ENCODE peak calls at places on chromosomes 7 and 10, in four cellular contexts. One of them, this sample, is unnamed.

GRCh38 chr7:74454059-74454947 is 597 bp downstream of the GTF2IRD1 start:
- DNase-seq in A549: no peak
- DNase-seq in K562: peak
- DNase-seq in HepG2: no peak
- DNase-seq in this sample: no peak

GRCh38 chr7:16587785-16588184 is 57.8 kb downstream of the ANKMY2 start:
- DNase-seq in A549: no peak
- DNase-seq in K562: no peak
- DNase-seq in HepG2: no peak
- DNase-seq in this sample: no peak

GRCh38 chr7:129664029-129665012 is 52.8 kb downstream of the NRF1 start:
- DNase-seq in A549: peak
- DNase-seq in K562: peak
- DNase-seq in HepG2: peak
- DNase-seq in this sample: peak

GRCh38 chr7:41809487-41810257 is 106.8 kb upstream of the INHBA start:
- DNase-seq in A549: no peak
- DNase-seq in K562: no peak
- DNase-seq in HepG2: no peak
- DNase-seq in this sample: no peak

GRCh38 chr10:114767101-114767588 is 54.4 kb upstream of the FHIP2A start:
- DNase-seq in A549: no peak
- DNase-seq in K562: no peak
- DNase-seq in HepG2: no peak
- DNase-seq in this sample: no peak

GRCh38 chr10:106608101-106608500 is 556.4 kb downstream of the SORCS1 start:
- DNase-seq in A549: no peak
- DNase-seq in K562: no peak
- DNase-seq in HepG2: no peak
- DNase-seq in this sample: no peak

GRCh38 chr10:103333934-103334520 is 16.9 kb downstream of the PCGF6 start:
- DNase-seq in A549: peak
- DNase-seq in K562: no peak
- DNase-seq in HepG2: peak
- DNase-seq in this sample: no peak

GRCh38 chr10:33365871-33366411 is 31.5 kb upstream of the NRP1 start:
- DNase-seq in A549: peak
- DNase-seq in K562: no peak
- DNase-seq in HepG2: no peak
- DNase-seq in this sample: no peak

GRCh38 chr10:488081-488932 is 201.2 kb downstream of the DIP2C start:
- DNase-seq in A549: no peak
- DNase-seq in K562: no peak
- DNase-seq in HepG2: no peak
- DNase-seq in this sample: no peak

GRCh38 chr10:3126741-3127342 is 45.7 kb downstream of the PITRM1 start:
- DNase-seq in A549: no peak
- DNase-seq in K562: no peak
- DNase-seq in HepG2: no peak
- DNase-seq in this sample: no peak

GRCh38 chr7:44219371-44220045 is 18.7 kb downstream of the YKT6 start:
- DNase-seq in A549: no peak
- DNase-seq in K562: no peak
- DNase-seq in HepG2: no peak
- DNase-seq in this sample: no peak

GRCh38 chr7:124536156-124536762 is 229.3 kb downstream of the GPR37 start:
- DNase-seq in A549: no peak
- DNase-seq in K562: no peak
- DNase-seq in HepG2: no peak
- DNase-seq in this sample: no peak

GRCh38 chr7:111510584-111511378 is 51.5 kb downstream of the IMMP2L start:
- DNase-seq in A549: no peak
- DNase-seq in K562: no peak
- DNase-seq in HepG2: no peak
- DNase-seq in this sample: no peak

GRCh38 chr10:90857635-90858488 is at the start of gene HTR7:
- DNase-seq in A549: peak
- DNase-seq in K562: peak
- DNase-seq in HepG2: peak
- DNase-seq in this sample: no peak

GRCh38 chr7:93011351-93012294 is 106.2 kb downstream of the SAMD9 start:
- DNase-seq in A549: no peak
- DNase-seq in K562: no peak
- DNase-seq in HepG2: no peak
- DNase-seq in this sample: no peak

GRCh38 chr7:257647-257992 is 32.4 kb upstream of the FOXL3 start:
- DNase-seq in A549: no peak
- DNase-seq in K562: no peak
- DNase-seq in HepG2: no peak
- DNase-seq in this sample: no peak

GRCh38 chr7:3408814-3409595 is 108.0 kb downstream of the SDK1 start:
- DNase-seq in A549: no peak
- DNase-seq in K562: no peak
- DNase-seq in HepG2: no peak
- DNase-seq in this sample: no peak

GRCh38 chr10:110852255-110852896 is 19.4 kb upstream of the PDCD4 start:
- DNase-seq in A549: no peak
- DNase-seq in K562: no peak
- DNase-seq in HepG2: peak
- DNase-seq in this sample: no peak

GRCh38 chr10:62907470-62908212 is 91.5 kb upstream of the EGR2 start:
- DNase-seq in A549: no peak
- DNase-seq in K562: no peak
- DNase-seq in HepG2: no peak
- DNase-seq in this sample: no peak

GRCh38 chr10:128151031-128151430 is 24.8 kb upstream of the MKI67 start:
- DNase-seq in A549: no peak
- DNase-seq in K562: no peak
- DNase-seq in HepG2: no peak
- DNase-seq in this sample: no peak

DNA sequence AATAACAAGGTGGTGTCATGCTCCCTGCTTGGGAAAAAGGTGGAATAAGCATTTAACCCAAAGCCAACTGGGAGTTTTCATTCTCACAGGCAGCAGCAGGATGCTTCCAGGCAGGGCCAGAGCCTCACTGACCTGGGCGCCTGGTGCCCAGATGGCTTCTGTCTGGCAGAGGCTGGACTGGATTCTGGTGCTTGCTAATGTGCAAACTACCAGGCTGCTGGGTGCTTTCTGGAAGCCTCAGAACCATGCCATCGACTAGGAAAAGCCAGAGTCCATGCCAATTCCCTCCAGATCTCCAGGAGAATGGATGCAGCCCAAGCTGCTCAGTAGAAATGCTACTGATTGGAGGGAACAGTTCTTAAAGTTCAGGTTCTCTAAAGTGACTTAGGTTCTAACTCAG is 36.2 kb downstream of the VIPR2 start:
- DNase-seq in A549: no peak
- DNase-seq in K562: no peak
- DNase-seq in HepG2: no peak
- DNase-seq in this sample: no peak
- TF ChIP-seq HDAC2 in A549: no peak
- TF ChIP-seq HDAC2 in K562: no peak
- TF ChIP-seq HDAC2 in HepG2: no peak
- TF ChIP-seq HDAC2 in this sample: no peak

GRCh38 chr7:5315761-5316160 is 33.0 kb downstream of the SLC29A4 start:
- DNase-seq in A549: no peak
- DNase-seq in K562: no peak
- DNase-seq in HepG2: no peak
- DNase-seq in this sample: no peak
- TF ChIP-seq KDM1A in A549: no peak
- TF ChIP-seq KDM1A in K562: no peak
- TF ChIP-seq KDM1A in HepG2: no peak
- TF ChIP-seq KDM1A in this sample: no peak

DNA sequence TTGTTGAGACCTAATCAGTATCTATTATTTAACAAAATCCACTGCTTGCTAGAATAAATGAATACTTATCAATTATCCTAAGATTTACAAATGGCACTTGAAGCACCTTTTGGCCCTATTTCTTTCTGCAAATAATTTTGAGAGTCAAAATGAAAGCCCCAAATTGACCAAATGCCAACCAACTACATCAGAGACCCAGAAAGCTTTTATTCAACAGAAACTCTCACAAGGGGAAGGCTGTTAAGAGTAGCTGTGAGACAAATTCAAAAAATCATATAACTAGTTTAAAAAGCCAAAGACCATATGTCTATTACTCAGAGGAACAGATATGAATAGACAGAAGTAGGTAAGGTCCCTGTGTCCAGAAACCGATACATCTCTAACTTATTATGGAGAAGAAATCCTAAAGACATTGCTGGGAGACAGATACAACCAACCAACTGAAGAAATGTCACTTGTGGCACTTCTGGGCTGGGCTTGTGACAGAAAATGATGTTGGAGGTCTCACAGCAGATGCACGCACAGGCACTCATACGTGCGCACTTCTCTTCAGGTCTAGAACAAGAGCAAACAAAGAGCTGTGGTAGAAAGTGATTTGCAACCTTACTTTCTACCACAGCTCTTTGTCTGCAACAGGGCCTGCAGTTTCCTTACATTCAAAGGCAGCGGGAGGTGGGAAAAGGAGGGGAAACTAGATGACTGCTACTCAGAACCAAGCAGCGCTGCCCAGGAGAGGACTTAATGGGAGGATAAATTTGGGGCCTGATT is 58.6 kb upstream of the KCNIP2 start:
- DNase-seq in A549: no peak
- DNase-seq in K562: no peak
- DNase-seq in HepG2: no peak
- DNase-seq in this sample: peak
- TF ChIP-seq REST in A549: no peak
- TF ChIP-seq REST in K562: no peak
- TF ChIP-seq REST in HepG2: no peak
- TF ChIP-seq REST in this sample: peak

GRCh38 chr7:94656658-94656924 is 658 bp upstream of the SGCE start:
- DNase-seq in A549: no peak
- DNase-seq in K562: no peak
- DNase-seq in HepG2: no peak
- DNase-seq in this sample: no peak

GRCh38 chr7:94654764-94655561 is 970 bp downstream of the SGCE start:
- DNase-seq in A549: peak
- DNase-seq in K562: no peak
- DNase-seq in HepG2: no peak
- DNase-seq in this sample: no peak

GRCh38 chr7:94656925-94657731 is 1.2 kb upstream of the SGCE start:
- DNase-seq in A549: peak
- DNase-seq in K562: no peak
- DNase-seq in HepG2: no peak
- DNase-seq in this sample: no peak

GRCh38 chr7:94655884-94656657 is at the start of gene SGCE:
- DNase-seq in A549: peak
- DNase-seq in K562: peak
- DNase-seq in HepG2: peak
- DNase-seq in this sample: peak

GRCh38 chr7:94655562-94655883 is 410 bp downstream of the SGCE start:
- DNase-seq in A549: no peak
- DNase-seq in K562: no peak
- DNase-seq in HepG2: no peak
- DNase-seq in this sample: no peak
- TF ChIP-seq HDAC2 in A549: no peak
- TF ChIP-seq HDAC2 in K562: no peak
- TF ChIP-seq HDAC2 in HepG2: no peak
- TF ChIP-seq HDAC2 in this sample: no peak

DNA sequence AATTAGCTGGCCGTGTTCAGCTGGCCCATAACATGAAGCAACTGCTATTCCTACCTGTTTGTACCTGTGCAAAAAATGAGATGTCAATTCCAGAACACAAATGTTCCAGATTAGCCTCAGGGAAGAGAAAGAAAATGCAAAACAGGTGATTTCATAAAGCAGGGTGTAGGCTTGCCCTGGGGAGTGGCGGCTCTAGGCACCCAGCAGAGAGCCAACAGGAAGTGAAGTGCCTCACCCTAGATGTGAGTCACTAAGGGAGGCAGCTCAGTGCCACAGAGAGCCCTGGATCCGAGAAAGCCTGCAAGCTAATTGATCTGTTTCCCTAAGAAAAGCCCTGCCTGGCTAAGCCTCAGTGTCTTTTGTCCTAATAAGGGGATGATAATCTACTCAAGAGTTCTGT is 240.0 kb downstream of the ARHGAP21 start:
- DNase-seq in A549: peak
- DNase-seq in K562: no peak
- DNase-seq in HepG2: no peak
- DNase-seq in this sample: no peak
- TF ChIP-seq KDM1A in A549: no peak
- TF ChIP-seq KDM1A in K562: no peak
- TF ChIP-seq KDM1A in HepG2: no peak
- TF ChIP-seq KDM1A in this sample: no peak

DNA sequence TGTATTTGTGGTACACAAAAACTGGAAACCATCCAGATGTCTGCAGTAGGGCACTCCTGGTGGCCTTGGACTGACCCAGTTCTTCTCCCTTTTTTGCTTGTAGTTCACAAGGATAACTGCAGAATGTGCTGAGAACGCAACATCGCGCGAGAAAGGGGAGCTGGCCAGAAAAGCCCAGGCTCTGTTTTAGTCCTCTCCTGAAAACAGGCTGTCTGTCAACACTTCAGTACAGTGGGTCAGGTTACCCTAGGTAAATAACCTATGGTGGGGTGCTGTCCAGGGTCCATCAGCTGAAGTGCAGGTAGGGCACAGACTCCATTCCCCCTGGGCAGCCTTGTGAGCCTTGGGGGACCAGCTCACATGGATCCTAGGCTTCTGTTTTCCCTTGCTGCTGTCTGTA is 495.8 kb downstream of the MDFIC start:
- DNase-seq in A549: no peak
- DNase-seq in K562: no peak
- DNase-seq in HepG2: no peak
- DNase-seq in this sample: no peak
- TF ChIP-seq REST in A549: no peak
- TF ChIP-seq REST in K562: no peak
- TF ChIP-seq REST in HepG2: peak
- TF ChIP-seq REST in this sample: no peak

GRCh38 chr10:88062385-88062784 is 199.0 kb downstream of the PTEN start:
- DNase-seq in A549: no peak
- DNase-seq in K562: no peak
- DNase-seq in HepG2: no peak
- DNase-seq in this sample: no peak

GRCh38 chr10:88063861-88064521 is 200.6 kb downstream of the PTEN start:
- DNase-seq in A549: no peak
- DNase-seq in K562: no peak
- DNase-seq in HepG2: no peak
- DNase-seq in this sample: no peak

GRCh38 chr10:88064608-88065383 is 201.4 kb downstream of the PTEN start:
- DNase-seq in A549: no peak
- DNase-seq in K562: no peak
- DNase-seq in HepG2: no peak
- DNase-seq in this sample: peak

GRCh38 chr10:88060762-88061161 is 197.3 kb downstream of the PTEN start:
- DNase-seq in A549: no peak
- DNase-seq in K562: no peak
- DNase-seq in HepG2: no peak
- DNase-seq in this sample: no peak

GRCh38 chr10:88062798-88063472 is 199.5 kb downstream of the PTEN start:
- DNase-seq in A549: peak
- DNase-seq in K562: no peak
- DNase-seq in HepG2: peak
- DNase-seq in this sample: no peak
- TF ChIP-seq HDAC2 in A549: no peak
- TF ChIP-seq HDAC2 in K562: no peak
- TF ChIP-seq HDAC2 in HepG2: no peak
- TF ChIP-seq HDAC2 in this sample: no peak